ENCODE peak calls at places on chromosomes 6 and 20, in seven cellular contexts. One of them, this sample, is unnamed.

GRCh38 chr6:71886184-71887005 is at the start of gene RIMS1:
- DNase-seq in activated B cell treated with CpG ODN at 0.5 μM for 24 hours: no peak
- DNase-seq in DND-41: no peak
- DNase-seq in transverse colon: no peak
- DNase-seq in dorsolateral prefrontal cortex: no peak
- DNase-seq in B cell: peak
- DNase-seq in brain microvascular endothelial cell: peak
- DNase-seq in this sample: peak

GRCh38 chr6:147508073-147508870 is at the start of gene SAMD5:
- DNase-seq in activated B cell treated with CpG ODN at 0.5 μM for 24 hours: peak
- DNase-seq in DND-41: no peak
- DNase-seq in transverse colon: peak
- DNase-seq in dorsolateral prefrontal cortex: no peak
- DNase-seq in B cell: peak
- DNase-seq in brain microvascular endothelial cell: peak
- DNase-seq in this sample: peak

GRCh38 chr6:10305740-10306423 is 109.0 kb downstream of the TFAP2A start:
- DNase-seq in activated B cell treated with CpG ODN at 0.5 μM for 24 hours: no peak
- DNase-seq in DND-41: no peak
- DNase-seq in transverse colon: no peak
- DNase-seq in dorsolateral prefrontal cortex: no peak
- DNase-seq in B cell: no peak
- DNase-seq in brain microvascular endothelial cell: no peak
- DNase-seq in this sample: no peak

GRCh38 chr6:4124361-4124760 is 11.0 kb downstream of the ECI2 start:
- DNase-seq in activated B cell treated with CpG ODN at 0.5 μM for 24 hours: no peak
- DNase-seq in DND-41: no peak
- DNase-seq in transverse colon: no peak
- DNase-seq in dorsolateral prefrontal cortex: no peak
- DNase-seq in B cell: no peak
- DNase-seq in brain microvascular endothelial cell: no peak
- DNase-seq in this sample: no peak

GRCh38 chr6:42338573-42339218 is 113.0 kb downstream of the TRERF1 start:
- DNase-seq in activated B cell treated with CpG ODN at 0.5 μM for 24 hours: no peak
- DNase-seq in DND-41: no peak
- DNase-seq in transverse colon: no peak
- DNase-seq in dorsolateral prefrontal cortex: no peak
- DNase-seq in B cell: no peak
- DNase-seq in brain microvascular endothelial cell: peak
- DNase-seq in this sample: no peak

GRCh38 chr6:9901376-9901775 is 513.5 kb downstream of the TFAP2A start:
- DNase-seq in activated B cell treated with CpG ODN at 0.5 μM for 24 hours: no peak
- DNase-seq in DND-41: no peak
- DNase-seq in transverse colon: no peak
- DNase-seq in dorsolateral prefrontal cortex: no peak
- DNase-seq in B cell: no peak
- DNase-seq in brain microvascular endothelial cell: no peak
- DNase-seq in this sample: no peak

GRCh38 chr6:124903797-124904196 is 58.4 kb upstream of the RNF217 start:
- DNase-seq in activated B cell treated with CpG ODN at 0.5 μM for 24 hours: no peak
- DNase-seq in DND-41: no peak
- DNase-seq in transverse colon: no peak
- DNase-seq in dorsolateral prefrontal cortex: no peak
- DNase-seq in B cell: no peak
- DNase-seq in brain microvascular endothelial cell: no peak
- DNase-seq in this sample: no peak

GRCh38 chr6:34657037-34657306 is 39.6 kb downstream of the ILRUN start:
- DNase-seq in activated B cell treated with CpG ODN at 0.5 μM for 24 hours: no peak
- DNase-seq in DND-41: no peak
- DNase-seq in transverse colon: no peak
- DNase-seq in dorsolateral prefrontal cortex: no peak
- DNase-seq in B cell: no peak
- DNase-seq in brain microvascular endothelial cell: no peak
- DNase-seq in this sample: no peak

GRCh38 chr6:3281669-3282460 is 23.1 kb downstream of the PSMG4 start:
- DNase-seq in activated B cell treated with CpG ODN at 0.5 μM for 24 hours: no peak
- DNase-seq in DND-41: no peak
- DNase-seq in transverse colon: peak
- DNase-seq in dorsolateral prefrontal cortex: peak
- DNase-seq in B cell: no peak
- DNase-seq in brain microvascular endothelial cell: peak
- DNase-seq in this sample: no peak

GRCh38 chr6:75874224-75874623 is 125.2 kb downstream of the MYO6 start:
- DNase-seq in activated B cell treated with CpG ODN at 0.5 μM for 24 hours: no peak
- DNase-seq in DND-41: no peak
- DNase-seq in transverse colon: no peak
- DNase-seq in dorsolateral prefrontal cortex: no peak
- DNase-seq in B cell: no peak
- DNase-seq in brain microvascular endothelial cell: no peak
- DNase-seq in this sample: no peak

GRCh38 chr6:130829333-130829910 is 2.2 kb downstream of the SMLR1 start:
- DNase-seq in activated B cell treated with CpG ODN at 0.5 μM for 24 hours: no peak
- DNase-seq in DND-41: no peak
- DNase-seq in transverse colon: no peak
- DNase-seq in dorsolateral prefrontal cortex: no peak
- DNase-seq in B cell: no peak
- DNase-seq in brain microvascular endothelial cell: no peak
- DNase-seq in this sample: no peak

DNA sequence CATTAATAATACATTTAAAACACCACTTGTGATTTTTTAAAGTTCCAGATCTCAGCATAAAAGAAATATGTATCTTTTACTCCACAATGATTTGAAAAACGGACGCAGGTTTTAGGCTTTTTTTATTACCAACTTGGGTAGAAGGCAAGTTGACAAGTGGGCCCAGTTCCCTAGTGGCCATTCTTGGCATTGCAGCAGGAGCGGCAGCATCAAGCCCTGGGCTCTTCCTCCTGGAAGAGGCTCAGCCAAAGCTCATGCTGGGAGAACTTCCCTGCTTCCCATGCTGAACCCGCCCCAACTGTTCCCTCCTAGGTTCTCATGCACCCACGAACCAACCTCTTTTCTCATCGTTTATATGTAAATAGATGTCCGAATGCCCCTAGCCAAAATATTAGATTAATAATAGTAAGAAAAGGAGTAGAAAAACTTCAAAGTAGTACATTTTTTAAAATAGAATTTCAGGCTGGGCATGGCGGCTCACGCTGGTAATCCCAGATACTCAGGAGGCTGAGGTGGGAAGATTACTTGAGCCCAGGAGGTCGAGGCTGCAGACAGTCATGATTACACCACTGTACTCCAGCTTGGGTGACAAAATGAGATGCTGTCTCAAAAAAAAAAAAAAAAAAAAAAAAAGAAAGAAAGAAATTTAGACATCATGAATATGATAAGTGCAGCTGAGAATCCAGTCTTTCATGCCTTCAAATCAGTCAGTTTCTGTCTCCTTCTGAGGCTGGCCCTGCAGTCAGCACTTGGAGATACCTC is 18.2 kb upstream of the MYB start:
- DNase-seq in activated B cell treated with CpG ODN at 0.5 μM for 24 hours: no peak
- DNase-seq in DND-41: peak
- DNase-seq in transverse colon: peak
- DNase-seq in dorsolateral prefrontal cortex: no peak
- DNase-seq in B cell: peak
- DNase-seq in brain microvascular endothelial cell: no peak
- DNase-seq in this sample: peak
- TF ChIP-seq CTCF in activated B cell treated with CpG ODN at 0.5 μM for 24 hours: peak
- TF ChIP-seq CTCF in DND-41: peak
- TF ChIP-seq CTCF in transverse colon: peak
- TF ChIP-seq CTCF in dorsolateral prefrontal cortex: peak
- TF ChIP-seq CTCF in B cell: peak
- TF ChIP-seq CTCF in brain microvascular endothelial cell: peak
- TF ChIP-seq CTCF in this sample: peak

GRCh38 chr6:112289039-112289566 is 34.7 kb upstream of the LAMA4 start:
- DNase-seq in activated B cell treated with CpG ODN at 0.5 μM for 24 hours: no peak
- DNase-seq in DND-41: no peak
- DNase-seq in transverse colon: peak
- DNase-seq in dorsolateral prefrontal cortex: no peak
- DNase-seq in B cell: no peak
- DNase-seq in brain microvascular endothelial cell: peak
- DNase-seq in this sample: no peak
- TF ChIP-seq CTCF in activated B cell treated with CpG ODN at 0.5 μM for 24 hours: no peak
- TF ChIP-seq CTCF in DND-41: no peak
- TF ChIP-seq CTCF in transverse colon: no peak
- TF ChIP-seq CTCF in dorsolateral prefrontal cortex: no peak
- TF ChIP-seq CTCF in B cell: no peak
- TF ChIP-seq CTCF in brain microvascular endothelial cell: no peak
- TF ChIP-seq CTCF in this sample: no peak

GRCh38 chr20:47785900-47786762 is 850 bp upstream of the SULF2 start:
- DNase-seq in activated B cell treated with CpG ODN at 0.5 μM for 24 hours: peak
- DNase-seq in DND-41: no peak
- DNase-seq in transverse colon: peak
- DNase-seq in dorsolateral prefrontal cortex: peak
- DNase-seq in B cell: peak
- DNase-seq in brain microvascular endothelial cell: peak
- DNase-seq in this sample: peak
- TF ChIP-seq CTCF in activated B cell treated with CpG ODN at 0.5 μM for 24 hours: no peak
- TF ChIP-seq CTCF in DND-41: peak
- TF ChIP-seq CTCF in transverse colon: peak
- TF ChIP-seq CTCF in dorsolateral prefrontal cortex: peak
- TF ChIP-seq CTCF in B cell: peak
- TF ChIP-seq CTCF in brain microvascular endothelial cell: peak
- TF ChIP-seq CTCF in this sample: peak

GRCh38 chr6:141208101-141208500 is 924.6 kb upstream of the GJE1 start:
- DNase-seq in activated B cell treated with CpG ODN at 0.5 μM for 24 hours: no peak
- DNase-seq in DND-41: no peak
- DNase-seq in transverse colon: no peak
- DNase-seq in dorsolateral prefrontal cortex: no peak
- DNase-seq in B cell: no peak
- DNase-seq in brain microvascular endothelial cell: no peak
- DNase-seq in this sample: no peak

GRCh38 chr6:141199074-141199473 is 933.7 kb upstream of the GJE1 start:
- DNase-seq in activated B cell treated with CpG ODN at 0.5 μM for 24 hours: no peak
- DNase-seq in DND-41: no peak
- DNase-seq in transverse colon: no peak
- DNase-seq in dorsolateral prefrontal cortex: no peak
- DNase-seq in B cell: no peak
- DNase-seq in brain microvascular endothelial cell: no peak
- DNase-seq in this sample: no peak

GRCh38 chr6:141203902-141204575 is 928.7 kb upstream of the GJE1 start:
- DNase-seq in activated B cell treated with CpG ODN at 0.5 μM for 24 hours: no peak
- DNase-seq in DND-41: no peak
- DNase-seq in transverse colon: no peak
- DNase-seq in dorsolateral prefrontal cortex: no peak
- DNase-seq in B cell: no peak
- DNase-seq in brain microvascular endothelial cell: peak
- DNase-seq in this sample: no peak

DNA sequence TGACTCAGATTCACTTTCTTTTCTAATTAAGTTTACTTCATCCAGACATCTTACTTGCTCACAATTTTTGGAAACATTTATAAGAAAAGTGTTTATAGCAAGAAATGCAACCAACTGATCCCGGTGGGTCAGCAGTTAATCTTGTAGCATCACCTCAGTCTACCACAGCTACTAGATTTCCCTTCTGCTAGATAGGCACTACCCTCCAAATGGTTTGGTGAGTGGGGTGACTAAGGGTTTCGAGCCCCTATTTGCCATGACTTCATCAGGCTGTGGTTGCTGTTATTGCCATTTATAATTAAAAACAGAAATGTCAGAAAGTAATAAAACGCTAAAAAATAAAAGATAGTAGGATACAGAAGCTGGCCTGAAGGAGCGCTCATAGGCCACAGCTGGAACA is 930.1 kb upstream of the GJE1 start:
- DNase-seq in activated B cell treated with CpG ODN at 0.5 μM for 24 hours: no peak
- DNase-seq in DND-41: no peak
- DNase-seq in transverse colon: no peak
- DNase-seq in dorsolateral prefrontal cortex: no peak
- DNase-seq in B cell: no peak
- DNase-seq in brain microvascular endothelial cell: no peak
- DNase-seq in this sample: no peak
- TF ChIP-seq CTCF in activated B cell treated with CpG ODN at 0.5 μM for 24 hours: no peak
- TF ChIP-seq CTCF in DND-41: no peak
- TF ChIP-seq CTCF in transverse colon: no peak
- TF ChIP-seq CTCF in dorsolateral prefrontal cortex: no peak
- TF ChIP-seq CTCF in B cell: no peak
- TF ChIP-seq CTCF in brain microvascular endothelial cell: no peak
- TF ChIP-seq CTCF in this sample: no peak

GRCh38 chr6:84551797-84552196 is 212.6 kb downstream of the TBX18 start:
- DNase-seq in activated B cell treated with CpG ODN at 0.5 μM for 24 hours: no peak
- DNase-seq in DND-41: no peak
- DNase-seq in transverse colon: no peak
- DNase-seq in dorsolateral prefrontal cortex: no peak
- DNase-seq in B cell: no peak
- DNase-seq in brain microvascular endothelial cell: no peak
- DNase-seq in this sample: no peak

GRCh38 chr6:84547341-84547794 is 217.0 kb downstream of the TBX18 start:
- DNase-seq in activated B cell treated with CpG ODN at 0.5 μM for 24 hours: no peak
- DNase-seq in DND-41: no peak
- DNase-seq in transverse colon: no peak
- DNase-seq in dorsolateral prefrontal cortex: no peak
- DNase-seq in B cell: no peak
- DNase-seq in brain microvascular endothelial cell: peak
- DNase-seq in this sample: no peak

GRCh38 chr6:84546427-84546914 is 217.9 kb downstream of the TBX18 start:
- DNase-seq in activated B cell treated with CpG ODN at 0.5 μM for 24 hours: no peak
- DNase-seq in DND-41: no peak
- DNase-seq in transverse colon: no peak
- DNase-seq in dorsolateral prefrontal cortex: no peak
- DNase-seq in B cell: no peak
- DNase-seq in brain microvascular endothelial cell: no peak
- DNase-seq in this sample: no peak

GRCh38 chr6:84553527-84553926 is 210.9 kb downstream of the TBX18 start:
- DNase-seq in activated B cell treated with CpG ODN at 0.5 μM for 24 hours: no peak
- DNase-seq in DND-41: no peak
- DNase-seq in transverse colon: no peak
- DNase-seq in dorsolateral prefrontal cortex: no peak
- DNase-seq in B cell: no peak
- DNase-seq in brain microvascular endothelial cell: no peak
- DNase-seq in this sample: no peak

DNA sequence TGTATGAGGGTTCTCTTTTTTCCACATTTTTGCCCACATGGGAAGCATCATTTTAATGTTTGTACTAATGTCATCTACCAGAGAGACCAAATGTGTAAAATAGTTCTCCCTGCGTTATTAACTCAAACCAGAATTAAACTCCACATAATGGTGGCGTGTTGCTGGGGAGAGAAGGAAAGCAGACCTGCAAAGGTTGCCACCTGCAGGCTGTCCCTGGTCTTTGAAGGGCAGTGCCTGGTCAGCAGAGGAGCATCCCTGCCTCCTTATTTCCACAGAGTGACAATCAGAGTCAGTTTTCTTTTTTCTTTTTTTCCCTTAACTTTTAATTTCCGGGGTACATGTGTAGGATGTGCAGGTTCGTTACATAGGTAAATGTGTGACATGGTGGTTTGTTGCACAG is 214.5 kb downstream of the TBX18 start:
- DNase-seq in activated B cell treated with CpG ODN at 0.5 μM for 24 hours: no peak
- DNase-seq in DND-41: no peak
- DNase-seq in transverse colon: no peak
- DNase-seq in dorsolateral prefrontal cortex: no peak
- DNase-seq in B cell: no peak
- DNase-seq in brain microvascular endothelial cell: no peak
- DNase-seq in this sample: no peak
- TF ChIP-seq CTCF in activated B cell treated with CpG ODN at 0.5 μM for 24 hours: no peak
- TF ChIP-seq CTCF in DND-41: peak
- TF ChIP-seq CTCF in transverse colon: no peak
- TF ChIP-seq CTCF in dorsolateral prefrontal cortex: no peak
- TF ChIP-seq CTCF in B cell: no peak
- TF ChIP-seq CTCF in brain microvascular endothelial cell: peak
- TF ChIP-seq CTCF in this sample: peak